ENCODE peak calls at places on chromosome 22, in five cellular contexts. A is activated naive CD8-positive, alpha-beta T cell treated with anti-CD3 and anti-CD28 coated beads, Interleukin-2, amount 50 U/mL, for 16 hours; N is AG10803; Q is ovary; Y is non-pigmented ciliary epithelial cell. T is an unnamed sample.

GRCh38 chr22:19495562-19496323 is 16.0 kb downstream of the CDC45 start:
- DNase-seq in Q (no peak), Y (no peak), A (no peak), N (peak), T (no peak)

GRCh38 chr22:48105254-48105653 is 1342.8 kb downstream of the TBC1D22A start:
- DNase-seq in Y (no peak), Q (no peak), N (no peak), A (no peak), T (peak)

GRCh38 chr22:21611210-21611977 is 18.4 kb downstream of the YDJC start:
- DNase-seq in A (no peak), Y (no peak), Q (no peak), N (no peak), T (no peak)

GRCh38 chr22:49663823-49664222 is 163.8 kb downstream of the BRD1 start:
- DNase-seq in Y (no peak), Q (peak), N (no peak), A (no peak), T (no peak)

GRCh38 chr22:27113211-27114030 is 456.0 kb downstream of the MIAT start:
- DNase-seq in Q (no peak), Y (peak), N (peak), A (no peak), T (no peak)

GRCh38 chr22:20952544-20953341 is 14.3 kb upstream of the AIFM3 start:
- DNase-seq in Q (no peak), A (no peak), Y (no peak), N (no peak), T (no peak)

GRCh38 chr22:37566329-37566837 is 6.1 kb downstream of the CDC42EP1 start:
- DNase-seq in A (no peak), Y (no peak), N (no peak), Q (no peak), T (no peak)

GRCh38 chr22:42655693-42656092 is 6.5 kb upstream of the CYB5R3 start:
- DNase-seq in A (no peak), Y (no peak), Q (no peak), N (no peak), T (no peak)

GRCh38 chr22:20199413-20199842 is 48.6 kb upstream of the CCDC188 start:
- DNase-seq in N (no peak), Y (no peak), A (no peak), Q (no peak), T (no peak)

GRCh38 chr22:30457964-30458363 is 13.9 kb downstream of the SEC14L3 start:
- DNase-seq in Y (no peak), Q (no peak), A (no peak), N (no peak), T (no peak)

GRCh38 chr22:29751139-29751538 is 15.7 kb downstream of the ZMAT5 start:
- DNase-seq in N (no peak), A (no peak), Y (no peak), Q (no peak), T (no peak)

GRCh38 chr22:42958937-42959336 is 56.0 kb downstream of the PACSIN2 start:
- DNase-seq in N (no peak), Q (no peak), A (no peak), Y (no peak), T (no peak)

GRCh38 chr22:32413715-32414114 is 1.7 kb upstream of the RTCB start:
- DNase-seq in Y (no peak), A (no peak), N (peak), Q (no peak), T (no peak)

GRCh38 chr22:49968313-49968830 is 7.8 kb downstream of the PIM3 start:
- DNase-seq in Q (peak), N (no peak), Y (no peak), A (no peak), T (no peak)

GRCh38 chr22:47355776-47356432 is 593.5 kb downstream of the TBC1D22A start:
- DNase-seq in Y (no peak), A (no peak), Q (no peak), N (no peak), T (no peak)

GRCh38 chr22:31650391-31650790 is 11.6 kb downstream of the PISD start:
- DNase-seq in Y (no peak), Q (no peak), N (peak), A (no peak), T (no peak)

GRCh38 chr22:17786435-17787158 is 12.3 kb upstream of the BID start:
- DNase-seq in Y (no peak), A (no peak), N (no peak), Q (no peak), T (no peak)

GRCh38 chr22:47171441-47172221 is 409.2 kb downstream of the TBC1D22A start:
- DNase-seq in Q (no peak), N (no peak), A (no peak), Y (no peak), T (no peak)

T was measured in cerebellum.